ENCODE peak calls at places on chromosomes 2 and 18, in ten cellular contexts. T is Caco-2; F is body of pancreas; H is progenitor cell of endocrine pancreas; S is CD4-positive, alpha-beta T cell; Y is RWPE1; M is AG09319; K is psoas muscle; I is pancreas; E is left lung. B is an unnamed sample.

GRCh38 chr2:140882671-140883620 is 1247.9 kb downstream of the LRP1B start:
- DNase-seq in T (no peak), F (no peak), H (no peak), S (no peak), Y (no peak), M (peak), K (no peak), I (no peak), E (no peak), B (no peak)

GRCh38 chr2:28430377-28430765 is 37.7 kb downstream of the FOSL2 start:
- DNase-seq in T (no peak), F (no peak), H (no peak), S (no peak), Y (no peak), M (no peak), K (peak), I (no peak), E (no peak), B (no peak)

GRCh38 chr2:130391058-130391871 is 35.4 kb downstream of the PTPN18 start:
- DNase-seq in T (peak), F (peak), H (peak), S (peak), Y (peak), M (no peak), K (peak), I (peak), E (peak), B (peak)

GRCh38 chr2:72893594-72894319 is 6.5 kb downstream of the SPR start:
- DNase-seq in T (peak), F (peak), H (peak), S (no peak), Y (peak), M (peak), K (no peak), I (peak), E (no peak), B (peak)

GRCh38 chr2:233915133-233915532 is 2.0 kb upstream of the TRPM8 start:
- DNase-seq in T (peak), F (no peak), H (no peak), S (no peak), Y (peak), M (no peak), K (no peak), I (no peak), E (no peak), B (no peak)

GRCh38 chr2:48305569-48305968 is 224.4 kb upstream of the STON1 start:
- DNase-seq in T (no peak), F (no peak), H (no peak), S (no peak), Y (no peak), M (no peak), K (no peak), I (no peak), E (no peak), B (no peak)

GRCh38 chr2:73899801-73900336 is 7.1 kb downstream of the ACTG2 start:
- DNase-seq in T (no peak), F (no peak), H (no peak), S (no peak), Y (no peak), M (no peak), K (no peak), I (no peak), E (no peak), B (no peak)

GRCh38 chr2:228728961-228729360 is 542.1 kb downstream of the PID1 start:
- DNase-seq in T (no peak), F (no peak), H (no peak), S (no peak), Y (no peak), M (no peak), K (no peak), I (no peak), E (no peak), B (no peak)

GRCh38 chr2:44277541-44277940 is 2.3 kb downstream of the SLC3A1 start:
- DNase-seq in T (no peak), F (no peak), H (no peak), S (no peak), Y (no peak), M (no peak), K (no peak), I (no peak), E (no peak), B (no peak)

GRCh38 chr2:121285077-121285449 is at the start of gene TFCP2L1:
- DNase-seq in T (peak), F (peak), H (peak), S (no peak), Y (peak), M (no peak), K (no peak), I (peak), E (peak), B (peak)

GRCh38 chr2:43276517-43276931 is 50.1 kb upstream of the ZFP36L2 start:
- DNase-seq in T (no peak), F (no peak), H (no peak), S (no peak), Y (no peak), M (no peak), K (no peak), I (no peak), E (no peak), B (no peak)

GRCh38 chr2:20304411-20304810 is 46.2 kb downstream of the PUM2 start:
- DNase-seq in T (no peak), F (no peak), H (no peak), S (no peak), Y (no peak), M (no peak), K (no peak), I (no peak), E (no peak), B (no peak)

GRCh38 chr2:222399038-222399783 is 25.1 kb upstream of the SGPP2 start:
- DNase-seq in T (no peak), F (no peak), H (no peak), S (no peak), Y (no peak), M (no peak), K (no peak), I (no peak), E (no peak), B (no peak)

GRCh38 chr2:145842002-145842401 is 1322.1 kb upstream of the ZEB2 start:
- DNase-seq in T (no peak), F (no peak), H (no peak), S (no peak), Y (no peak), M (no peak), K (no peak), I (no peak), E (no peak), B (no peak)

GRCh38 chr2:135819211-135819610 is 17.8 kb downstream of the LCT start:
- DNase-seq in T (peak), F (no peak), H (no peak), S (no peak), Y (peak), M (no peak), K (no peak), I (no peak), E (no peak), B (no peak)

GRCh38 chr2:112700004-112700667 is 20.7 kb upstream of the NT5DC4 start:
- DNase-seq in T (no peak), F (no peak), H (no peak), S (no peak), Y (no peak), M (no peak), K (no peak), I (no peak), E (no peak), B (no peak)

GRCh38 chr18:25010623-25011374 is 341.2 kb downstream of the ZNF521 start:
- DNase-seq in T (no peak), F (no peak), H (no peak), S (no peak), Y (no peak), M (no peak), K (no peak), I (no peak), E (no peak), B (no peak)

GRCh38 chr2:234979204-234980167 is 27.7 kb downstream of the SH3BP4 start:
- DNase-seq in T (no peak), F (no peak), H (no peak), S (no peak), Y (no peak), M (no peak), K (no peak), I (no peak), E (no peak), B (no peak)

GRCh38 chr2:77034460-77034859 is 487.7 kb downstream of the LRRTM4 start:
- DNase-seq in T (no peak), F (no peak), H (no peak), S (no peak), Y (no peak), M (no peak), K (no peak), I (no peak), E (no peak), B (no peak)

GRCh38 chr18:68995675-68996074 is 197.8 kb downstream of the CCDC102B start:
- DNase-seq in T (no peak), F (no peak), H (no peak), S (no peak), Y (no peak), M (no peak), K (no peak), I (no peak), E (no peak), B (no peak)

GRCh38 chr2:226398580-226398979 is 401.0 kb downstream of the IRS1 start:
- DNase-seq in T (no peak), F (no peak), H (no peak), S (no peak), Y (no peak), M (peak), K (no peak), I (no peak), E (no peak), B (no peak)

GRCh38 chr18:27473359-27473758 is 288.3 kb upstream of the CHST9 start:
- DNase-seq in T (no peak), F (no peak), H (no peak), S (no peak), Y (no peak), M (no peak), K (no peak), I (no peak), E (no peak), B (no peak)

GRCh38 chr2:67694464-67694863 is 297.3 kb downstream of the ETAA1 start:
- DNase-seq in T (no peak), F (no peak), H (no peak), S (no peak), Y (no peak), M (no peak), K (peak), I (peak), E (peak), B (peak)

GRCh38 chr2:164967781-164968228 is 12.5 kb upstream of the SLC38A11 start:
- DNase-seq in T (peak), F (no peak), H (no peak), S (no peak), Y (peak), M (no peak), K (no peak), I (no peak), E (no peak), B (no peak)

GRCh38 chr2:64808092-64808491 is 154.4 kb upstream of the SERTAD2 start:
- DNase-seq in T (no peak), F (no peak), H (no peak), S (no peak), Y (no peak), M (no peak), K (no peak), I (no peak), E (no peak), B (no peak)

GRCh38 chr2:102350118-102350793 is 5.3 kb upstream of the IL18R1 start:
- DNase-seq in T (no peak), F (no peak), H (no peak), S (no peak), Y (no peak), M (no peak), K (no peak), I (no peak), E (no peak), B (no peak)

GRCh38 chr2:157460384-157460837 is 16.5 kb upstream of the CYTIP start:
- DNase-seq in T (peak), F (no peak), H (no peak), S (no peak), Y (no peak), M (no peak), K (no peak), I (no peak), E (no peak), B (no peak)

GRCh38 chr18:77079088-77079487 is 53.5 kb downstream of the MBP start:
- DNase-seq in T (no peak), F (no peak), H (no peak), S (no peak), Y (no peak), M (no peak), K (no peak), I (no peak), E (no peak), B (no peak)

DNA sequence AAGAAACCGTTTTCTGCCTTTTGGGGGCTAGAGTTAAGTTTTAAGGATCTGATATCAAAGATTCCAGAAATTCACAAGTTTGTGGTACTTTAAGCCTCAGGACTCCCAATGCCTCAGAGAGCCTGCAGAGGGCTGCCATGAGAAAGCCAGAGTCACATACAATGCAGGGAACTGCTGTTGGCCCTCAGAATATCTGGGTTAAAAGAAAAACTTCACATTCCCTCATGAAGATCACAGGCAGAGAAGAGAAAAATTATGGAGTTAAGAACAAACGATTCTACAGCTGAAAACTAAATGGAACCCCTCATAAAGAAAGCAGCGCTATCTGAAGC is 39.5 kb downstream of the HDAC4 start:
- DNase-seq in T (no peak), F (no peak), H (no peak), S (no peak), Y (no peak), M (no peak), K (no peak), I (no peak), E (no peak), B (no peak)
- TF ChIP-seq CTCF in T (no peak), F (no peak), H (peak), S (no peak), Y (no peak), M (peak), K (no peak), I (no peak), E (no peak), B (peak)

DNA sequence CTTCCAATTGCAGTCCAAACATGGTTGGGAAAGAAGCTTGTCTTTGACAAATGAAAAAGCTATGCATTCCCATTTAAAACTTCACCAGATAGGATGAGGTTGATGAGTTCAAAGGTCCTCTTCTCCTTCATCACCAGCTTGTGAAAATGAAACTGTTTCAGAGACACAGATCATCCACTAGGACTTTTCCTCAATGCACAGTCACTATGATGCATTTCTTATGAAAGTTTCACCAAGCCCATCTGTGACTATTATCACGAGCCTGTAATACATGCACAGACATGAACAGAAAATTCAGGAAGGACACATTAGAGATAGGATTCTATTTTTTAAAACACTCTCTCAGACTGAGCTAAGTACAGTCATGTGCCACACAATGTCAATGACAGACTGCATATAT is 644.4 kb downstream of the PLCL1 start:
- DNase-seq in T (no peak), F (no peak), H (no peak), S (no peak), Y (peak), M (no peak), K (no peak), I (no peak), E (no peak), B (no peak)
- TF ChIP-seq CTCF in T (no peak), F (no peak), H (no peak), S (no peak), Y (no peak), M (no peak), K (no peak), I (no peak), E (no peak), B (no peak)

GRCh38 chr2:46276652-46277051 is 20.6 kb upstream of the EPAS1 start:
- DNase-seq in T (no peak), F (no peak), H (no peak), S (no peak), Y (no peak), M (no peak), K (no peak), I (no peak), E (no peak), B (no peak)
- TF ChIP-seq CTCF in T (peak), F (no peak), H (no peak), S (no peak), Y (no peak), M (peak), K (no peak), I (no peak), E (no peak), B (peak)

GRCh38 chr2:232911712-232912277 is 41.7 kb downstream of the SNORC start:
- DNase-seq in T (no peak), F (no peak), H (no peak), S (no peak), Y (no peak), M (no peak), K (no peak), I (no peak), E (no peak), B (no peak)
- TF ChIP-seq CTCF in T (no peak), F (no peak), H (no peak), S (no peak), Y (no peak), M (no peak), K (no peak), I (no peak), E (no peak), B (no peak)

B was measured in nephron progenitor cell.